ENCODE peak calls at places on chromosome 14, in five cellular contexts. J is activated T-cell treated with anti-CD3 and anti-CD28 coated beads, Interleukin-2, amount 50 U/mL, for 72 hours; S is left colon; G is frontal cortex; A is thyroid gland. H is an unnamed sample.

GRCh38 chr14:54683882-54684794 is 117.2 kb downstream of the SAMD4A start:
- DNase-seq in S (peak), A (no peak), J (no peak), G (no peak), H (no peak)

GRCh38 chr14:23722675-23723074 is 86.5 kb downstream of the DHRS2 start:
- DNase-seq in A (no peak), G (no peak), J (no peak), S (no peak), H (no peak)

GRCh38 chr14:76768201-76768656 is 7.0 kb downstream of the VASH1 start:
- DNase-seq in A (no peak), J (peak), G (peak), S (peak), H (no peak)

GRCh38 chr14:28756896-28757570 is 9.6 kb upstream of the FOXG1 start:
- DNase-seq in G (no peak), S (no peak), J (no peak), A (no peak), H (no peak)

GRCh38 chr14:92501891-92502351 is 11.7 kb upstream of the RIN3 start:
- DNase-seq in G (no peak), S (no peak), A (no peak), J (no peak), H (no peak)

GRCh38 chr14:51610766-51611165 is 40.9 kb upstream of the FRMD6 start:
- DNase-seq in S (no peak), A (no peak), G (no peak), J (no peak), H (no peak)

GRCh38 chr14:68589447-68590232 is 203.2 kb downstream of the ZFP36L1 start:
- DNase-seq in S (no peak), G (no peak), A (no peak), J (no peak), H (no peak)

GRCh38 chr14:87901196-87901595 is 91.8 kb downstream of the GALC start:
- DNase-seq in A (no peak), S (no peak), G (no peak), J (no peak), H (no peak)

GRCh38 chr14:31945074-31945613 is 132.0 kb upstream of the ARHGAP5 start:
- DNase-seq in G (no peak), S (peak), A (no peak), J (no peak), H (no peak)

GRCh38 chr14:56474419-56475022 is 105.1 kb upstream of the TMEM260 start:
- DNase-seq in J (peak), G (peak), A (no peak), S (no peak), H (no peak)

GRCh38 chr14:99035268-99035667 is 236.7 kb downstream of the BCL11B start:
- DNase-seq in A (peak), S (peak), G (no peak), J (no peak), H (no peak)

GRCh38 chr14:24665440-24665991 is 31.5 kb upstream of the GZMB start:
- DNase-seq in G (no peak), S (no peak), J (peak), A (no peak), H (no peak)

GRCh38 chr14:56821807-56822615 is 11.7 kb upstream of the OTX2 start:
- DNase-seq in A (no peak), G (no peak), S (no peak), J (no peak), H (no peak)

GRCh38 chr14:99324291-99324690 is 52.3 kb upstream of the BCL11B start:
- DNase-seq in G (no peak), S (no peak), A (no peak), J (no peak), H (no peak)

GRCh38 chr14:22163051-22163450 is 426.0 kb downstream of the DAD1 start:
- DNase-seq in A (no peak), J (no peak), S (no peak), G (no peak), H (no peak)

GRCh38 chr14:105047283-105048016 is 17.8 kb downstream of the GPR132 start:
- DNase-seq in S (no peak), G (no peak), A (no peak), J (peak), H (no peak)

GRCh38 chr14:100369019-100369418 is 45.9 kb downstream of the SLC25A47 start:
- DNase-seq in S (no peak), G (no peak), J (no peak), A (no peak), H (no peak)

GRCh38 chr14:100622234-100622633 is 35.0 kb upstream of the BEGAIN start:
- DNase-seq in A (no peak), J (no peak), G (no peak), S (no peak), H (no peak)

GRCh38 chr14:88559852-88560251 is 3.0 kb upstream of the ZC3H14 start:
- DNase-seq in G (no peak), J (no peak), S (no peak), A (peak), H (no peak)

GRCh38 chr14:96588410-96589249 is 86.4 kb downstream of the PAPOLA start:
- DNase-seq in A (no peak), G (no peak), S (no peak), J (no peak), H (no peak)

GRCh38 chr14:92615451-92615850 is 101.9 kb downstream of the RIN3 start:
- DNase-seq in J (peak), G (no peak), S (no peak), A (no peak), H (no peak)

GRCh38 chr14:78614651-78615050 is 444.5 kb downstream of the NRXN3 start:
- DNase-seq in S (no peak), A (no peak), J (no peak), G (no peak), H (no peak)

GRCh38 chr14:50745401-50746058 is 77.4 kb upstream of the SAV1 start:
- DNase-seq in A (no peak), S (no peak), J (no peak), G (no peak), H (no peak)

GRCh38 chr14:28773917-28774691 is 7.5 kb downstream of the FOXG1 start:
- DNase-seq in A (no peak), G (no peak), S (no peak), J (no peak), H (no peak)

GRCh38 chr14:50955373-50956043 is 11.2 kb upstream of the PYGL start:
- DNase-seq in S (peak), J (peak), A (peak), G (peak), H (peak)

GRCh38 chr14:93799617-93800016 is 11.3 kb upstream of the PRIMA1 start:
- DNase-seq in S (no peak), A (no peak), J (no peak), G (no peak), H (no peak)

GRCh38 chr14:77910506-77910905 is 110.6 kb downstream of the ADCK1 start:
- DNase-seq in G (no peak), A (no peak), J (no peak), S (no peak), H (no peak)

GRCh38 chr14:51342226-51342625 is 102.2 kb downstream of the TMX1 start:
- DNase-seq in G (no peak), A (no peak), J (no peak), S (no peak), H (no peak)

GRCh38 chr14:21768116-21768874 is 94.7 kb upstream of the OR4E1 start:
- DNase-seq in A (no peak), S (no peak), J (peak), G (no peak), H (no peak)

GRCh38 chr14:33435911-33436310 is 497.2 kb downstream of the NPAS3 start:
- DNase-seq in J (peak), S (no peak), A (no peak), G (no peak), H (no peak)

GRCh38 chr14:103558071-103558882 is 4.2 kb downstream of the BAG5 start:
- DNase-seq in S (no peak), A (peak), G (no peak), J (no peak), H (no peak)

GRCh38 chr14:104933721-104934379 is 9.2 kb downstream of the PLD4 start:
- DNase-seq in J (no peak), G (no peak), S (no peak), A (no peak), H (no peak)

GRCh38 chr14:49401373-49401772 is 184.8 kb downstream of the RPS29 start:
- DNase-seq in J (no peak), A (no peak), S (no peak), G (no peak), H (no peak)